ENCODE peak calls at places on chromosomes 2 and 18, in five cellular contexts. T, Y, W, X and D are unnamed samples.

GRCh38 chr2:30757737-30758136 is 49.5 kb downstream of the CAPN13 start:
- DNase-seq in Y (no peak), X (no peak), W (no peak), T (no peak), D (no peak)

GRCh38 chr2:28387082-28387960 is 5.3 kb upstream of the FOSL2 start:
- DNase-seq in T (no peak), Y (no peak), X (no peak), W (no peak), D (no peak)

GRCh38 chr2:208172125-208172524 is 8.7 kb upstream of the CRYGA start:
- DNase-seq in Y (no peak), T (no peak), W (no peak), X (no peak), D (no peak)

GRCh38 chr2:136008205-136008865 is 22.9 kb upstream of the DARS1 start:
- DNase-seq in T (no peak), W (no peak), X (no peak), Y (no peak), D (no peak)

GRCh38 chr18:10231220-10231619 is 223.2 kb upstream of the APCDD1 start:
- DNase-seq in Y (no peak), W (no peak), X (no peak), T (no peak), D (no peak)

GRCh38 chr2:10909050-10909995 is 2.4 kb upstream of the KCNF1 start:
- DNase-seq in X (no peak), W (peak; percentile 75), T (no peak), Y (peak; percentile 75), D (peak; percentile 23)

GRCh38 chr2:180291060-180291459 is 284.0 kb upstream of the CWC22 start:
- DNase-seq in W (no peak), X (no peak), T (peak; percentile 45), Y (no peak), D (no peak)

GRCh38 chr18:6409933-6410332 is 4.8 kb downstream of the L3MBTL4 start:
- DNase-seq in Y (no peak), W (no peak), T (no peak), X (no peak), D (no peak)

GRCh38 chr2:174430066-174430465 is 34.5 kb downstream of the SCRN3 start:
- DNase-seq in X (no peak), T (no peak), Y (no peak), W (no peak), D (no peak)

GRCh38 chr18:58194028-58194427 is 150.0 kb downstream of the NEDD4L start:
- DNase-seq in W (peak; percentile 82), T (no peak), X (no peak), Y (peak; percentile 95), D (no peak)

GRCh38 chr2:112958428-112959108 is 19.2 kb upstream of the IL36G start:
- DNase-seq in W (peak; percentile 49), X (no peak), Y (peak; percentile 69), T (no peak), D (peak; percentile 68)

GRCh38 chr18:5295231-5295920 is at the start of gene ZBTB14:
- DNase-seq in T (peak; percentile 37), X (no peak), Y (peak; percentile 67), W (peak; percentile 43), D (peak; percentile 65)

GRCh38 chr2:181741756-181742155 is 61.4 kb upstream of the NEUROD1 start:
- DNase-seq in X (no peak), T (no peak), Y (no peak), W (no peak), D (peak; percentile 67)

GRCh38 chr2:86442642-86443005 is 1.5 kb downstream of the KDM3A start:
- DNase-seq in X (peak; percentile 21), Y (peak; percentile 73), T (peak; percentile 84), W (peak; percentile 73), D (peak; percentile 96)

GRCh38 chr2:233814063-233814435 is 35.9 kb downstream of the MROH2A start:
- DNase-seq in Y (peak; percentile 33), W (peak; percentile 34), T (no peak), X (no peak), D (no peak)

GRCh38 chr2:53782681-53783080 is 4.1 kb downstream of the ASB3 start:
- DNase-seq in T (no peak), W (no peak), X (no peak), Y (no peak), D (peak; percentile 17)

GRCh38 chr2:177530513-177531039 is 138.0 kb downstream of the AGPS start:
- DNase-seq in Y (peak; percentile 72), X (no peak), W (no peak), T (no peak), D (peak; percentile 23)

GRCh38 chr2:238169708-238170251 is 11.0 kb downstream of the ERFE start:
- DNase-seq in Y (no peak), X (no peak), W (no peak), T (no peak), D (peak; percentile 99)

GRCh38 chr2:74037379-74037860 is 52.7 kb downstream of the TET3 start:
- DNase-seq in T (peak; percentile 66), Y (peak; percentile 51), X (no peak), W (no peak), D (peak; percentile 66)

GRCh38 chr2:29963972-29964570 is 42.7 kb upstream of the ALK start:
- DNase-seq in Y (no peak), W (no peak), X (no peak), T (no peak), D (no peak)

GRCh38 chr18:10490401-10491289 is 35.2 kb upstream of the NAPG start:
- DNase-seq in X (no peak), Y (peak; percentile 92), W (peak; percentile 86), T (peak; percentile 59), D (no peak)

GRCh38 chr2:126700073-126700581 is 44.2 kb downstream of the GYPC start:
- DNase-seq in X (no peak), Y (peak; percentile 42), W (peak; percentile 43), T (no peak), D (peak; percentile 40)

GRCh38 chr2:209523041-209523740 is 99.3 kb downstream of the MAP2 start:
- DNase-seq in T (no peak), X (no peak), Y (no peak), W (no peak), D (no peak)

DNA sequence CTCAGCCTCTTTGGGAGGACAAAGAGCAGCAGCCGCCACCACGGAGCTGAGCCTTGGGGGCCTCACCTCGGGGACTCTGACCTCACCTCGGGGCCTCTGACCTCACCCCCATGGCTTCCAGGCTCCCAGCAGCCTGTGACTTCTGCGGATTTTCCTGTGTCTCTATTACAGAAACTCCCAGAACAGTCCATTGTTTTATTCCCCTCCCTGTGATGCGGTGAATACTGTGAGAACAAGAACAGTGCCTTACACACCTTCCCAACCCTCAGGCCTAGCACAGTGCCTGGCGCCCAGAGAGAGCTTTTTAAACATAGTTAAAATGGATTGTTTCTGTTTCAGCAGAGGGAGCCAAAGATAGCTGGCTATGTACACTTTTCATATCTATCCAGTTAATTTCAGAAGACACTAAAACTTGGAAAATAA is 63.7 kb downstream of the MBP start:
- DNase-seq in W (no peak), Y (no peak), T (no peak), X (no peak), D (peak; percentile 47)
- H3K23ac ChIP-seq in W (no peak overlapping the region), Y (no peak overlapping the region), T (no peak overlapping the region), X (no peak overlapping the region), D (no peak overlapping the region)

GRCh38 chr2:239735131-239735828 is 289.9 kb downstream of the NDUFA10 start:
- DNase-seq in W (peak; percentile 83), Y (peak; percentile 95), T (no peak), X (no peak), D (no peak)

GRCh38 chr2:239735829-239736357 is 289.2 kb downstream of the NDUFA10 start:
- DNase-seq in T (no peak), Y (peak; percentile 14), W (no peak), X (no peak), D (no peak)

GRCh38 chr2:239738159-239738558 is 287.0 kb downstream of the NDUFA10 start:
- DNase-seq in T (no peak), Y (no peak), W (no peak), X (no peak), D (no peak)

GRCh38 chr2:239737144-239737463 is 288.0 kb downstream of the NDUFA10 start:
- DNase-seq in T (no peak), X (no peak), W (no peak), Y (no peak), D (no peak)

DNA sequence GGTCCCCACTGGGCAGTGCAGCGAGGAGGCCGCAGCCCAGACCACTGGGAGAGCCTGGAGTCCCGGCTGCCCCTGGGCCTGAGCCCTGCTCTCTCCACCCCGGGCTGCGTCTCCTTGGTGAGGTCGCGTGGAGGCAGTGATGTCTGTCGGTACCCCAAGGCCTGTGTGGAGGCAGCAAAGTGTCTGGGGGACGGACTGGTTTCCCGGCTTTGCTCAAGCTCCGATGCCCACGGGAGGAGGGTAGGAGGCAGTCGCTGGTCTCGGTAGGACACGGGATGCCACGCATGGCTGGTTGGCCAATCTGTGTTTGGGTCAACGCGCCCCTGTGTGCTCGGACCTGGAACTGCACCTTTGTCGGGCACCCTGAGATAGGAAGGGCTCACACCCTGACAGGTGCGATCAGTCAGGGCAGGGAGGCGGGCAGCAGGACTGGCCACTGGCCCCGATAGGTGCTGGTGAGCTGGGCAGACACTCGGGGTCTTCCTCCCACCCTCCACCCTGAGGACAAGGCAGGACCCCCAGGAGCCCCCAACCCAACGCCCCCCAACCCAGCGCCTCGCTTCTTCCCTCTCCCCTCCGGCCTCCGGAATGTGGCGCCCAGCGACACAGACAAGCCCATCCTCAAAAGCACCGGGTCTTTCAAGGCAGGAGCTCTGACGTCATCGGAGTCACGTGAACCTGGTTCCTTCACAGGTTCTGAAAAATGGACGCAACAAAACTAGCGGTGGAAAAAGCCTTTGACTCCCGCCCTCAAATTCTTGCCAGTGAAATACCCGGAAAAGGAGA is 288.6 kb downstream of the NDUFA10 start:
- DNase-seq in X (no peak), W (peak; percentile 54), Y (peak; percentile 10), T (no peak), D (no peak)
- H2AK5ac ChIP-seq in X (no peak overlapping the region), W (no peak overlapping the region), Y (no peak overlapping the region), T (no peak overlapping the region), D (no peak overlapping the region)

GRCh38 chr18:29057703-29058102 is 880.8 kb upstream of the CDH2 start:
- DNase-seq in X (no peak), T (no peak), Y (no peak), W (no peak), D (no peak)

GRCh38 chr18:29062921-29063320 is 886.0 kb upstream of the CDH2 start:
- DNase-seq in T (no peak), Y (no peak), W (no peak), X (no peak), D (no peak)

GRCh38 chr18:29063346-29063745 is 886.4 kb upstream of the CDH2 start:
- DNase-seq in T (no peak), X (no peak), W (no peak), Y (no peak), D (no peak)

GRCh38 chr18:29060349-29060748 is 883.4 kb upstream of the CDH2 start:
- DNase-seq in Y (no peak), X (no peak), W (no peak), T (no peak), D (no peak)
- H3K4me1 ChIP-seq in Y (no peaks in the 10 kb centered on the region), X (no peaks in the 10 kb centered on the region), W (no peaks in the 10 kb centered on the region), T (no peaks in the 10 kb centered on the region), D (no peaks in the 10 kb centered on the region)

GRCh38 chr2:39949131-39949530 is 170.1 kb upstream of the THUMPD2 start:
- DNase-seq in Y (no peak), X (no peak), W (no peak), T (no peak), D (no peak)

DNA sequence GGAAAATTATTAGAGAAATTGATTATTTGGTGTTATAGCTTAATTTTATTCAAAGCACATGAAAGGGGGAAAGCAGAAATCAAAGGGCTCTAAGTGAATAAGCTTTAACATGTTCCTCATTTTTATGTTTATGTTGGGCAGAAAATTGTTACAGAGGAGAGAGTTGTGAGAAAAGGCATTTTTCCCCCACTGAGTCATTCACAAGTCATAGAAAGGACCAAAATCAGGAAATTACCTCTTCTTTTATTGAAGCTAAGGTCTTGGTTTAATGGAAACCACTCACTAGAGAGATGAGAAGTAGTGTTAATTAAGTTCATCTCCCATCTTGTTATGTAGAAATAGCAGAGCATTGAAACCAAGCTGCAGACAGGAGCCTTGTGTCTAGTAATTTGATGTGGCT is 175.3 kb upstream of the THUMPD2 start:
- DNase-seq in X (no peak), Y (no peak), T (no peak), W (no peak), D (no peak)
- H3K23ac ChIP-seq in X (no peak overlapping the region), Y (no peak overlapping the region), T (no peak overlapping the region), W (no peak overlapping the region), D (no peak overlapping the region)